ENCODE peak calls at places on chromosome 15, in seven cellular contexts. One of them, this sample, is unnamed.

GRCh38 chr15:46502668-46503067 is 867.8 kb downstream of the SQOR start:
- DNase-seq in heart left ventricle: no peak
- DNase-seq in HL-60: no peak
- DNase-seq in endothelial cell of umbilical vein: peak; percentile 2
- DNase-seq in neuronal stem cell: no peak
- DNase-seq in K562: no peak
- DNase-seq in A549: no peak
- DNase-seq in this sample: no peak

GRCh38 chr15:99436472-99437314 is 129.1 kb upstream of the MEF2A start:
- DNase-seq in HL-60: no peak
- DNase-seq in neuronal stem cell: no peak
- DNase-seq in endothelial cell of umbilical vein: no peak
- DNase-seq in heart left ventricle: no peak
- DNase-seq in K562: no peak
- DNase-seq in A549: no peak
- DNase-seq in this sample: no peak

GRCh38 chr15:51380999-51381806 is 39.7 kb downstream of the GLDN start:
- DNase-seq in endothelial cell of umbilical vein: peak; percentile 67
- DNase-seq in heart left ventricle: peak; percentile 59
- DNase-seq in neuronal stem cell: peak; percentile 65
- DNase-seq in K562: peak; percentile 81
- DNase-seq in HL-60: peak; percentile 82
- DNase-seq in A549: peak; percentile 78
- DNase-seq in this sample: peak; percentile 89

GRCh38 chr15:98292442-98293240 is 332.1 kb downstream of the ARRDC4 start:
- DNase-seq in heart left ventricle: no peak
- DNase-seq in A549: peak; percentile 56
- DNase-seq in K562: peak; percentile 70
- DNase-seq in endothelial cell of umbilical vein: peak; percentile 6
- DNase-seq in HL-60: peak; percentile 35
- DNase-seq in neuronal stem cell: peak; percentile 57
- DNase-seq in this sample: peak; percentile 70

GRCh38 chr15:59280855-59281254 is 74.2 kb downstream of the LDHAL6B start:
- DNase-seq in K562: no peak
- DNase-seq in neuronal stem cell: no peak
- DNase-seq in A549: no peak
- DNase-seq in heart left ventricle: no peak
- DNase-seq in HL-60: no peak
- DNase-seq in endothelial cell of umbilical vein: no peak
- DNase-seq in this sample: no peak

GRCh38 chr15:56838085-56838484 is 80.4 kb upstream of the TCF12 start:
- DNase-seq in endothelial cell of umbilical vein: no peak
- DNase-seq in K562: no peak
- DNase-seq in neuronal stem cell: no peak
- DNase-seq in HL-60: no peak
- DNase-seq in A549: no peak
- DNase-seq in heart left ventricle: no peak
- DNase-seq in this sample: no peak

GRCh38 chr15:68441045-68441743 is 9.2 kb upstream of the ITGA11 start:
- DNase-seq in heart left ventricle: no peak
- DNase-seq in HL-60: no peak
- DNase-seq in A549: no peak
- DNase-seq in endothelial cell of umbilical vein: no peak
- DNase-seq in K562: no peak
- DNase-seq in neuronal stem cell: no peak
- DNase-seq in this sample: peak; percentile 44

GRCh38 chr15:25787855-25788521 is 75.1 kb downstream of the ATP10A start:
- DNase-seq in HL-60: no peak
- DNase-seq in K562: no peak
- DNase-seq in neuronal stem cell: no peak
- DNase-seq in endothelial cell of umbilical vein: no peak
- DNase-seq in heart left ventricle: no peak
- DNase-seq in A549: peak; percentile 31
- DNase-seq in this sample: peak; percentile 14

GRCh38 chr15:99592135-99592845 is 26.5 kb downstream of the MEF2A start:
- DNase-seq in A549: no peak
- DNase-seq in endothelial cell of umbilical vein: peak; percentile 50
- DNase-seq in heart left ventricle: no peak
- DNase-seq in HL-60: no peak
- DNase-seq in neuronal stem cell: no peak
- DNase-seq in K562: no peak
- DNase-seq in this sample: peak; percentile 42

GRCh38 chr15:46213551-46213950 is 578.7 kb downstream of the SQOR start:
- DNase-seq in A549: no peak
- DNase-seq in neuronal stem cell: no peak
- DNase-seq in HL-60: no peak
- DNase-seq in K562: no peak
- DNase-seq in endothelial cell of umbilical vein: no peak
- DNase-seq in heart left ventricle: no peak
- DNase-seq in this sample: no peak

GRCh38 chr15:70480196-70480856 is 283.0 kb downstream of the UACA start:
- DNase-seq in endothelial cell of umbilical vein: no peak
- DNase-seq in A549: no peak
- DNase-seq in HL-60: peak; percentile 91
- DNase-seq in K562: no peak
- DNase-seq in heart left ventricle: no peak
- DNase-seq in neuronal stem cell: no peak
- DNase-seq in this sample: no peak

GRCh38 chr15:79075256-79075655 is 15.3 kb downstream of the RASGRF1 start:
- DNase-seq in neuronal stem cell: no peak
- DNase-seq in K562: no peak
- DNase-seq in heart left ventricle: no peak
- DNase-seq in HL-60: no peak
- DNase-seq in A549: no peak
- DNase-seq in endothelial cell of umbilical vein: no peak
- DNase-seq in this sample: no peak

GRCh38 chr15:61256231-61256630 is 27.1 kb upstream of the RORA start:
- DNase-seq in K562: no peak
- DNase-seq in A549: no peak
- DNase-seq in heart left ventricle: no peak
- DNase-seq in endothelial cell of umbilical vein: no peak
- DNase-seq in neuronal stem cell: no peak
- DNase-seq in HL-60: no peak
- DNase-seq in this sample: no peak

GRCh38 chr15:79283252-79284048 is 928 bp downstream of the ANKRD34C start:
- DNase-seq in HL-60: peak; percentile 4
- DNase-seq in K562: peak; percentile 56
- DNase-seq in endothelial cell of umbilical vein: peak; percentile 34
- DNase-seq in A549: peak; percentile 24
- DNase-seq in heart left ventricle: peak; percentile 35
- DNase-seq in neuronal stem cell: peak; percentile 73
- DNase-seq in this sample: peak; percentile 57

GRCh38 chr15:74420193-74420905 is 13.4 kb downstream of the SEMA7A start:
- DNase-seq in endothelial cell of umbilical vein: no peak
- DNase-seq in K562: no peak
- DNase-seq in A549: peak; percentile 10
- DNase-seq in heart left ventricle: no peak
- DNase-seq in HL-60: no peak
- DNase-seq in neuronal stem cell: no peak
- DNase-seq in this sample: no peak
- H3K27ac ChIP-seq in endothelial cell of umbilical vein: no peak overlapping the region
- H3K27ac ChIP-seq in K562: no peak overlapping the region
- H3K27ac ChIP-seq in A549: no peak overlapping the region
- H3K27ac ChIP-seq in heart left ventricle: peak overlapping the region; percentile 13
- H3K27ac ChIP-seq in HL-60: no peak overlapping the region
- H3K27ac ChIP-seq in neuronal stem cell: no peak overlapping the region
- H3K27ac ChIP-seq in this sample: peak overlapping the region; percentile 87

DNA sequence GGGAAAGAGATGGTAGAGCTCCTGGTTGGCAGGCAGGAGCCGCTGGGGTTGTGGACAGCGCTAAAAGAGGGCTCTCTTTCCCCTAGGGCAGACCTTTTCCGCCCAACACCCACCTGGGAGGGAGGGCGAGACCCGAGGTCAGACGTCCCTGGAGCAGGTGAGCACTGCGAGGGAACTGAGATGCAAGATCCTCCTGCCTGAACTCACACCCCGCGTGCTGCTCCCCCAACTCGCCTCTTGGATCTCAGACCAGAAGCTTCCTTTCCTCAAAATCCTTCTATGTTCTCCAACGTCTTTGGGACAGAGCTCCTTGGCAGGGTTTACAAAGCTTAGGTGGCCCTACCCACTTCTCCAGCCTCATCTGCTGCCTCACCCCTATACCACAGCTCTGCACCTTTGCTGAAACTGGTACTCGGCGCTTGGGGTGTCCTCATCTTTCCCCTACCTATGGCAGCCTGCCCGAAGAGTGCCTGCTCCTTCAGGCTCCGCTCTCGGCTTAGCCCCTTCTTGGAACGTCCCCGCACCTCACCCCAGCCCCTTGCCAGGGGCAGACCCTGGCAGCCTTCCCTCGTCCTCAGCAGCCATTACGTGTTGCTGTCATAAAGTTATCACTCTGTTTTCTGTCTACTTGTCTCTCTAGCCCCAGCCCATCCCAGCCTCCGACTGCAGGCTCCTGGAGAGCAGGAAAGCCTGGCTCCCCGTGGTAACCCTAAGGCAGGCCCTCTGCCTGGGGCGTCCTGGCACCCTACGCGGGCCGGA is 5.2 kb upstream of the BAHD1 start:
- DNase-seq in neuronal stem cell: no peak
- DNase-seq in endothelial cell of umbilical vein: no peak
- DNase-seq in A549: no peak
- DNase-seq in K562: no peak
- DNase-seq in HL-60: no peak
- DNase-seq in heart left ventricle: no peak
- DNase-seq in this sample: no peak
- H3K4me3 ChIP-seq in neuronal stem cell: peak overlapping the region; percentile 71
- H3K4me3 ChIP-seq in endothelial cell of umbilical vein: no peak overlapping the region
- H3K4me3 ChIP-seq in A549: peak overlapping the region; percentile 25
- H3K4me3 ChIP-seq in K562: no peak overlapping the region
- H3K4me3 ChIP-seq in HL-60: no peak overlapping the region
- H3K4me3 ChIP-seq in heart left ventricle: peak overlapping the region; percentile 45
- H3K4me3 ChIP-seq in this sample: peak overlapping the region; percentile 25

GRCh38 chr15:88913017-88913849 is at the start of gene MFGE8:
- DNase-seq in neuronal stem cell: peak; percentile 85
- DNase-seq in A549: peak; percentile 77
- DNase-seq in endothelial cell of umbilical vein: peak; percentile 70
- DNase-seq in K562: peak; percentile 87
- DNase-seq in HL-60: no peak
- DNase-seq in heart left ventricle: peak; percentile 85
- DNase-seq in this sample: peak; percentile 77
- H3K27ac ChIP-seq in neuronal stem cell: peak within 1 kb of the TSS; percentile 68
- H3K27ac ChIP-seq in A549: peak within 1 kb of the TSS; percentile 73
- H3K27ac ChIP-seq in endothelial cell of umbilical vein: peak within 1 kb of the TSS; percentile 33
- H3K27ac ChIP-seq in K562: peak within 1 kb of the TSS; percentile 74
- H3K27ac ChIP-seq in HL-60: no peak within 1 kb of the TSS
- H3K27ac ChIP-seq in heart left ventricle: peak within 1 kb of the TSS; percentile 97
- H3K27ac ChIP-seq in this sample: peak within 1 kb of the TSS; percentile 81

DNA sequence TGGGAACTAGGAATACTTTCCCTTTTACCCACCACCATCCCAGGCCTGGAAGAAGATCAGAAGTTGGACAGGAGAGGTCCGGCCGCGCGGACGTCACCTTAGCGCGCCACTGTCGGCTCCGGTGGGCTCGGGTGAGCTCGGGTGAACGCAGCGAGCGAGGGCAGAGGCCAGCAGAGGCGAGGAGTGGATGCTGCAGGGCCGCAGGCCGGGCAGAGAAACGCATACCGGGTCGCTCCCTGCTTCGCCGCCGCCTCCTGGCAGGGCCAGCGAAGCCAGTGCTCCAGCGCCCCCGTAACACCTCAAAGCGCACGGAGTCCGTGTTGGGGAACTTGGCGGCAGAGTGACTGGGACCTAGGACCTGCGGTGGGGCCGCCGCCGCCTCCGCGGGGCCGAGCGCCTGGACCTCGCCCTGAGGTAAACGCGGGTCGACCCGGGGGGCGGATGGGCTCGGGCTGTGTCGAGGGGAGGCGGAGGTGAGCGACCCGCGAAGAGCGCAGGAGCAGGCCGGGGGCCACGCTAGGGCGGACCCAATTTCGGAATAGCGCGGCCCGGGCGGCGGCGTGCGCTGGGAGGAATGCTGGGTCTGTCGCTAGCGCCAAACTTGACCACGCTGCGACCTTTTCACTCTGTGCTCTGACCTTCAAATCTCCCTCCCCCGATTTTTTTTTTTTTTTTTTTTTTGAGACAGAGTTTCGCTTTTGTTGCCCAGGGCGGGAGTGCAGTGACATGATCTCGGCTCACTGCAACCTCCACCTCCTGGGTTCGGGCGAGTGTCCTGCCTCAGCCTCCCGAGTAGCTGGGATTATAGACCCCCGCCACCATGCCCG is 1.6 kb downstream of the CYP11A1 start:
- DNase-seq in HL-60: peak; percentile 14
- DNase-seq in neuronal stem cell: peak; percentile 44
- DNase-seq in A549: no peak
- DNase-seq in endothelial cell of umbilical vein: peak; percentile 41
- DNase-seq in heart left ventricle: no peak
- DNase-seq in K562: no peak
- DNase-seq in this sample: peak; percentile 73
- H3K4me3 ChIP-seq in HL-60: peak overlapping the region; percentile 39
- H3K4me3 ChIP-seq in neuronal stem cell: peak overlapping the region; percentile 76
- H3K4me3 ChIP-seq in A549: no peak overlapping the region
- H3K4me3 ChIP-seq in endothelial cell of umbilical vein: peak overlapping the region; percentile 46
- H3K4me3 ChIP-seq in heart left ventricle: peak overlapping the region; percentile 65
- H3K4me3 ChIP-seq in K562: no peak overlapping the region
- H3K4me3 ChIP-seq in this sample: peak overlapping the region; percentile 33

DNA sequence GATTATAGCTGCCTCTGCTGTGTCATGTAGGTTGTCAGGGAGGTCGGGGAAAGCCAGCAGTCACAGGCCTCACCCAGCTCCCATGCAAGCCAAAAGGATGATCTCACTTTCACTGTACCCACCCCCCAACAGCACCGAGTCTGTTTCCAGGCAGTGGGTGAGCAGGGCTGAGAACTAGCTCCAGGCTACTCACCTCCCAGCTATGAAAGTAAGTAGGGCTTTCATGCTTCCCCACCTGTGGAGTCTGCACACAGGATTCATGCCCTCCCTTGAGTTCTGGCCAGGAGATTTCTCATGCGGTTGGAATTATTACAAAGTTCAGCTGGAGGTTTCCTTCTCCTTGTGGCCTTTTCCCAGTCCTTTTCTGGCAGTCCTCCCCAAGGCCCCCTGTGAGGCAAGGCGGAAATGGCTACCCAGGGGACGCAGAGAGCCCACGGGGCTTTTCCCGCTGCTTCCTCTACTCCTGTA is 356.2 kb downstream of the SV2B start:
- DNase-seq in K562: no peak
- DNase-seq in endothelial cell of umbilical vein: no peak
- DNase-seq in HL-60: no peak
- DNase-seq in heart left ventricle: no peak
- DNase-seq in neuronal stem cell: no peak
- DNase-seq in A549: peak; percentile 70
- DNase-seq in this sample: peak; percentile 22
- H3K27ac ChIP-seq in K562: no peak overlapping the region
- H3K27ac ChIP-seq in endothelial cell of umbilical vein: no peak overlapping the region
- H3K27ac ChIP-seq in HL-60: no peak overlapping the region
- H3K27ac ChIP-seq in heart left ventricle: no peak overlapping the region
- H3K27ac ChIP-seq in neuronal stem cell: no peak overlapping the region
- H3K27ac ChIP-seq in A549: peak overlapping the region; percentile 61
- H3K27ac ChIP-seq in this sample: no peak overlapping the region

This sample was measured in cardiac muscle cell.